ENCODE peak calls at places on chromosomes 16 and 17, in four cellular contexts. Q is right lobe of liver, W is osteocyte, K is HCT116. Y is an unnamed sample.
A peak's percentile ranks its signal among the peaks of the same experiment; 100 is the strongest.

GRCh38 chr17:7587420-7587786 is 2.5 kb downstream of the SOX15 start:
- DNase-seq in K (no peak), Q (no peak), W (no peak), Y (no peak)

GRCh38 chr16:69709456-69710084 is 16.8 kb downstream of the NQO1 start:
- DNase-seq in K (peak; percentile 52), W (no peak), Q (no peak), Y (no peak)

GRCh38 chr16:76265434-76266045 is 11.7 kb upstream of the CNTNAP4 start:
- DNase-seq in W (no peak), K (peak; percentile 6), Q (no peak), Y (no peak)

GRCh38 chr17:1562178-1562643 is 381 bp downstream of the PITPNA start:
- DNase-seq in K (no peak), Q (peak; percentile 66), W (no peak), Y (no peak)

GRCh38 chr16:88811600-88811849 is 203 bp downstream of the APRT start:
- DNase-seq in K (no peak), Q (no peak), W (no peak), Y (no peak)

GRCh38 chr17:8175795-8176196 is 384 bp downstream of the TMEM107 start:
- DNase-seq in K (no peak), W (no peak), Q (peak; percentile 38), Y (no peak)

GRCh38 chr17:54982399-54982798 is 13.8 kb downstream of the STXBP4 start:
- DNase-seq in K (no peak), Q (no peak), W (no peak), Y (no peak)

GRCh38 chr16:67748791-67749282 is 29.7 kb upstream of the GFOD2 start:
- DNase-seq in Q (no peak), K (no peak), W (no peak), Y (no peak)

GRCh38 chr17:75271233-75271954 is 363 bp upstream of the MIF4GD start:
- DNase-seq in Q (peak; percentile 86), K (no peak), W (peak; percentile 94), Y (no peak)

GRCh38 chr17:17401271-17401781 is 75.5 kb upstream of the MED9 start:
- DNase-seq in Q (peak; percentile 79), K (peak; percentile 31), W (no peak), Y (no peak)

DNA sequence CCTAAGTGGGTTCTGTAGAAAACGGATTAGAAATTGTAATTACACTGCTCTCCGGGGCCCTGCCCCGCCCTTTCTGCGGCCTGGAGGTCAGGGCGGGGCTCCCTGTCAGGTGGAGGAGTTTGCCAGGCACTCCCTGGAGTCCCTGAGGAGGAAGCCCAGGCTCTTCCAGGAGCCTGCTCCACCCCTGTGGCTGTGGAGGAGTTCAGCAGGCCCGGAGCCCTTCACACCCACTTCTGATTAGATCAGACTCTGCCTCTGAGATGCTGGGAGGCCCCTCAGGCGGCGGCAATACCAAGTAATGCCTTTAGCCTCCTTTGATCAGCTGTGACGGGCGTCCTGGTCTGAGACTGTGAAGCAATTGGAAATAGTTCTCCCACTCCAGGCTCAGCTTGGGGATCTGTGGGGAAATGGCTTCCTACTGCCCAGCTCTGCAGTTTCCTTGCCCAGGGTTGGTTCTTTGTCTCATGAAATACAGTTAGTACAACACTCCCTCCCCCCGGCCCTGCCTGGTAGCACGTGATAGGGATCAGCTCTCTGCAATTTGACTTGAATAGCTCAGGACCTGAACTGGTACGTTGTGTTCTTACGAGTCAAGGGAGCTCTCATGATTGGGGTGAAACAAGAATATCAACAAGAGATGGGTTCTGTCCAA is 22.3 kb downstream of the BAIAP2 start:
- DNase-seq in Q (no peak), W (no peak), K (no peak), Y (no peak)
- TF ChIP-seq CTCF in Q (no peak), W (no peak), K (no peak), Y (no peak)

GRCh38 chr17:81703747-81704654 is 834 bp downstream of the MRPL12 start:
- DNase-seq in Q (no peak), W (no peak), K (no peak), Y (no peak)

GRCh38 chr17:81697261-81698044 is 5.7 kb upstream of the MRPL12 start:
- DNase-seq in Q (no peak), K (no peak), W (no peak), Y (no peak)

GRCh38 chr17:81700353-81701287 is 2.5 kb upstream of the MRPL12 start:
- DNase-seq in Q (no peak), K (no peak), W (no peak), Y (no peak)

GRCh38 chr17:81702934-81703746 is at the start of gene MRPL12:
- DNase-seq in Q (peak; percentile 94), W (peak; percentile 95), K (peak; percentile 90), Y (no peak)

DNA sequence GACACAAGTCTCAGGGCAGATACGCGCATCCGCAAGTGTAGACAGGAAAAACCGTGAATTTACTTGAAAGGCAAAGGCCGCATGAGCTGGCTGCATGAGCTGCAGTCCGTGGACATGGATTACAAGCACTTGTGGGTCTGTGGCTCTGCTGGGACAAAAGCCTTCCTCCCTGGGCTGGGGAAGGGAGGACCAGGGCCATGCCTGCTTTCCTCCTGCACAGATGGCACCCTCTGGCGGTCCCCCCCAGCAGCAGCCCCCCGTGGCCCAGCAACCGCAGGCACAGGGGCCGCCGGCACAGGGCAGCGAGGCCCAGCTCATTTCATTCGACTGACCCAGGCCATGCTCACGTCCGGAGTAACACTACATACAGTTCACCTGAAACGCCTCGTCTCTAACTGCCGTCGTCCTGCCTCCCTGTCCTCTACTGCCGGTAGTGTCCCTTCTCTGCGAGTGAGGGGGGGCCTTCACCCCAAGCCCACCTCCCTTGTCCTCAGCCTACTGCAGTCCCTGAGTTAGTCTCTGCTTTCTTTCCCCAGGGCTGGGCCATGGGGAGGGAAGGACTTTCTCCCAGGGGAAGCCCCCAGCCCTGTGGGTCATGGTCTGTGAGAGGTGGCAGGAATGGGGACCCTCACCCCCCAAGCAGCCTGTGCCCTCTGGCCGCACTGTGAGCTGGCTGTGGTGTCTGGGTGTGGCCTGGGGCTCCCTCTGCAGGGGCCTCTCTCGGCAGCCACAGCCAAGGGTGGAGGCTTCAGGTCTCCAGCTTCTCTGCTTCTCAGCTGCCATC is 1.7 kb upstream of the MRPL12 start:
- DNase-seq in K (no peak), Q (no peak), W (no peak), Y (no peak)
- TF ChIP-seq CTCF in K (peak; percentile 30), Q (no peak), W (no peak), Y (peak; percentile 18)

GRCh38 chr17:28724500-28725165 is 1.4 kb downstream of the TLCD1 start:
- DNase-seq in W (no peak), Q (no peak), K (no peak), Y (no peak)
- TF ChIP-seq CTCF in W (no peak), Q (no peak), K (no peak), Y (no peak)

GRCh38 chr17:82876149-82876548 is 36.3 kb upstream of the ZNF750 start:
- DNase-seq in W (no peak), K (no peak), Q (no peak), Y (peak; percentile 7)
- TF ChIP-seq CTCF in W (no peak), K (no peak), Q (no peak), Y (no peak)

DNA sequence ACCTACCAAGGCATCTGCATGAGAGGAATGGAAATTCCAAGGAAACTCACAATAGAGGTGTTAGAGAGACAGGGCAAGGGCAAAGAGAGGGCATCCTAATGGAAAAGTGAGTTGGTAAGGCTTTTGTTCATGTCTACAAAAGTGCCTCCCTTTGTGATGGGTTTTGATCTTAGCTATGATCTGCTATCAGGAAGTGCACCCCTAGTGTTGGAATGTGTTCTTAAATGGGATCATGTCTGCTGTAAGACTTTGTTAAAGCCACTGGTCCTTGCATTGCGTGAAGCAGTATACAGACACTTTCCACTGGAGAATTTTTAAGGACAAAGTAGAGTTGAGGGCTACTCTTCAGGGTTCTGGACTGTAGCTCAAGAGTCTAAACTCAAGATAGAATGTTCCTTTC is 92.0 kb downstream of the MAP2K6 start:
- DNase-seq in K (no peak), W (no peak), Q (no peak), Y (no peak)
- TF ChIP-seq CTCF in K (peak; percentile 69), W (peak; percentile 35), Q (peak; percentile 41), Y (peak; percentile 53)

GRCh38 chr17:64017381-64017980 is 3.0 kb downstream of the ICAM2 start:
- DNase-seq in Q (no peak), K (no peak), W (no peak), Y (no peak)
- TF ChIP-seq CTCF in Q (no peak), K (peak; percentile 40), W (peak; percentile 23), Y (peak; percentile 43)

GRCh38 chr16:48608871-48609452 is 1.0 kb downstream of the N4BP1 start:
- DNase-seq in Q (no peak), K (no peak), W (no peak), Y (no peak)

GRCh38 chr16:48613061-48613957 is 3.3 kb upstream of the N4BP1 start:
- DNase-seq in Q (no peak), K (no peak), W (no peak), Y (peak; percentile 15)

GRCh38 chr16:48609453-48610023 is 442 bp downstream of the N4BP1 start:
- DNase-seq in K (no peak), Q (peak; percentile 68), W (peak; percentile 85), Y (no peak)

GRCh38 chr16:48612621-48613020 is 2.6 kb upstream of the N4BP1 start:
- DNase-seq in Q (no peak), W (no peak), K (no peak), Y (no peak)

DNA sequence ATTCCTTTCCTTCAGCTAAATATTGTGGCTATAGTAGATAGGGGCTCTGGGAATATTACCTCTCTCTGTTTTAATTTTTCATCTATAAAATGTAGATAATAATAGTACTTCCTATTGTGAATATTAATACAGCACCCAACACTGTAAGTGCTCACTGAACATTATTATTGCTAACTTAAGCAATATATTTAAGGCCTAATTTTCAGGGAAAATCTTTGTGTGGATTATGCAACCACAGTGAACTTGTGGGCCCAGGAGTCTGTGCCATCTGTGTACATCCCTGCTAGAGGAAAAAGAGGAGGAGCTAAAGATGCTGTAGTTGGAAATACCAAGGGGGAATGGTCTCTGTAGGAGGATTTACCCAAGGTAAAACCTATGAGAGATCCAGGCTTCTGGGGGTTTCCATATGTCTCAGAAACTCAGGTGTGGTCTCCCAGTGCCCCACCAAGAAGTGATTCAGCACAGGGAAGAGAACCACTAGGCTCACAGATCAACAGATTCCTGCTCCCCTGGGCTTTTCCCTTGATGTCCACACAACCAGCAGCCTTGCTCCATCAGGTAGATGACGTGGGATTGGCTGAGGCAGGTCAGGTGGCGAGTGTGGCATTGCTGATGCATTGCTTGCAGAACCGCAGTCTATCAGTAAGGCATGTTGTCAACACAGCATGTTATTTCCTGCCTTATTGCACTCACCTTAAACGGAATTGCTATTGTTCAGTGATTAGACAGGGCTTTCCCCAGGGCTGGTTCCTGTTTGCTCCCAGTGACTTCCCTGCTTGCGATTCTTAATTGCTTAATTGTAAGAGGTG is 1.6 kb upstream of the N4BP1 start:
- DNase-seq in Q (peak; percentile 42), W (peak; percentile 64), K (no peak), Y (peak; percentile 30)
- TF ChIP-seq CTCF in Q (no peak), W (no peak), K (no peak), Y (no peak)

DNA sequence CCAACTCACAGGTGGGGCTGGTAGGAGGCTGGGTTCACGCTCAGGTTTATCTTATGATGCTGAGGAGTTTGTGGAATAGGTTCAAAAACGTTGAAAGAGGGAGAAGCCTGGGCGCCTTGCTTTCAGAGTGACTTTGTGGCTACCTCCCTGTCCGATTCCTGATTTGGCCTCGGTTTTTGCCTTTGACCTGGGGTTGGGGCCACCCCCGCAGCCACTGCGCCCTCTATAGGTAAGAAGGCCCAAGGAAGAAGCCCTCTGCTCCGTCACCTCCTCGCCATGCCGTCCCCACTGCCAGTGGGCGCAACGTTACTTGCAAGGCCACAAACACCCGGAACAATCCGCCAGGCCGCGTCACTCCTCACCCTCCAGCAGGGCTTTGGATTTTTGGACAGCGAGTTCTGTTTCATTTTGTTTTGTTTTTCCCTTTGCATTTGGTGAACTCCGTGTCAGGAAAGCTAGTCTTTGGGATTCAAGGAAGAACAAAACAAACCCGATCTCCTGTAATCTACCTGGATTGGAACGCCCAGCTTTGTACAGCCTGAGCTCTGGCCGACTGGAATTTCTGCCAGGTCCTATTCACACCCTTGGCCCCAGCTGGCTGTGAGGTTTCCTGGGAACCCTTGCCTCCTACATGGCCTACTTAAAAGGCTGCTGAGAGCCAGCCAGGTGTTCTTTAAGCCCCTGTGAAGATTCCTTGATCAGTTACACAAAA is 60.7 kb downstream of the TBC1D16 start:
- DNase-seq in W (no peak), K (no peak), Q (no peak), Y (peak; percentile 88)
- TF ChIP-seq CTCF in W (peak; percentile 14), K (peak; percentile 56), Q (peak; percentile 7), Y (peak; percentile 30)